ENCODE peak calls at places on chromosomes 13 and 19, in eight cellular contexts. H, M, J, L, B, F, Y and K are unnamed samples.
A peak's percentile ranks its signal among the peaks of the same experiment; 100 is the strongest.

GRCh38 chr13:83992566-83993358 is 110.5 kb upstream of the SLITRK1 start:
- DNase-seq in H (no peak), M (no peak), J (no peak), L (no peak), B (no peak), F (no peak), Y (no peak), K (no peak)

GRCh38 chr13:78589206-78589605 is 14.1 kb downstream of the POU4F1 start:
- DNase-seq in H (no peak), M (no peak), J (peak; percentile 69), L (no peak), B (peak; percentile 34), F (no peak), Y (no peak), K (no peak)

GRCh38 chr13:50594276-50594970 is 249.1 kb downstream of the DLEU7 start:
- DNase-seq in H (no peak), M (peak; percentile 27), J (peak; percentile 20), L (no peak), B (peak; percentile 75), F (no peak), Y (peak; percentile 52), K (peak; percentile 55)

GRCh38 chr13:30698023-30698422 is 37.3 kb upstream of the ALOX5AP start:
- DNase-seq in H (no peak), M (no peak), J (no peak), L (peak; percentile 91), B (no peak), F (no peak), Y (no peak), K (no peak)

GRCh38 chr13:98838776-98839175 is 86.3 kb upstream of the SLC15A1 start:
- DNase-seq in H (no peak), M (no peak), J (no peak), L (no peak), B (no peak), F (no peak), Y (no peak), K (no peak)

GRCh38 chr19:3250675-3251074 is 26.2 kb downstream of the CELF5 start:
- DNase-seq in H (no peak), M (peak; percentile 35), J (no peak), L (no peak), B (peak; percentile 57), F (no peak), Y (peak; percentile 62), K (peak; percentile 45)

GRCh38 chr13:31797154-31797775 is 57.9 kb downstream of the RXFP2 start:
- DNase-seq in H (no peak), M (no peak), J (no peak), L (peak; percentile 37), B (no peak), F (no peak), Y (no peak), K (no peak)

GRCh38 chr19:3982701-3983541 is 2.3 kb downstream of the EEF2 start:
- DNase-seq in H (no peak), M (no peak), J (no peak), L (no peak), B (no peak), F (no peak), Y (peak; percentile 42), K (no peak)

GRCh38 chr13:113589961-113590339 is 5.4 kb downstream of the TFDP1 start:
- DNase-seq in H (no peak), M (no peak), J (no peak), L (no peak), B (no peak), F (no peak), Y (no peak), K (no peak)

GRCh38 chr13:98650376-98651107 is 73.6 kb upstream of the STK24 start:
- DNase-seq in H (no peak), M (no peak), J (no peak), L (no peak), B (no peak), F (no peak), Y (no peak), K (no peak)

GRCh38 chr13:98022210-98022609 is 68.7 kb downstream of the IPO5 start:
- DNase-seq in H (no peak), M (no peak), J (no peak), L (peak; percentile 23), B (no peak), F (no peak), Y (no peak), K (no peak)

GRCh38 chr13:96178759-96179158 is 88.9 kb downstream of the HS6ST3 start:
- DNase-seq in H (no peak), M (no peak), J (no peak), L (no peak), B (no peak), F (no peak), Y (no peak), K (no peak)

GRCh38 chr19:8451885-8452284 is 7.1 kb downstream of the HNRNPM start:
- DNase-seq in H (no peak), M (peak; percentile 13), J (no peak), L (peak; percentile 56), B (no peak), F (no peak), Y (peak; percentile 29), K (no peak)

GRCh38 chr13:37360556-37360955 is 238.0 kb downstream of the POSTN start:
- DNase-seq in H (no peak), M (no peak), J (no peak), L (no peak), B (no peak), F (no peak), Y (no peak), K (no peak)